ENCODE peak calls at places on chromosome 7, in ten cellular contexts. H, T, B, F, R, I, S, U, Z and Y are unnamed samples.

GRCh38 chr7:130854481-130854880 is 120.5 kb upstream of the KLF14 start:
- DNase-seq in S (no peak), I (no peak), F (no peak), Z (no peak), R (no peak), U (no peak), T (no peak), H (no peak), B (no peak), Y (no peak)

GRCh38 chr7:30932562-30932961 is 20.9 kb downstream of the AQP1 start:
- DNase-seq in S (no peak), R (no peak), Z (no peak), B (no peak), H (no peak), U (no peak), T (no peak), F (no peak), I (no peak), Y (no peak)

GRCh38 chr7:99618726-99619125 is 2.0 kb downstream of the ZSCAN25 start:
- DNase-seq in S (no peak), I (peak), H (no peak), U (no peak), F (no peak), B (peak), R (no peak), Z (no peak), T (peak), Y (peak)

GRCh38 chr7:146510088-146510680 is 393.6 kb downstream of the CNTNAP2 start:
- DNase-seq in S (no peak), R (no peak), U (no peak), B (no peak), Z (no peak), H (no peak), F (no peak), I (no peak), T (no peak), Y (no peak)

GRCh38 chr7:71350680-71351079 is 218.7 kb downstream of the GALNT17 start:
- DNase-seq in U (no peak), F (no peak), R (no peak), I (no peak), Z (no peak), T (no peak), B (no peak), H (no peak), S (no peak), Y (no peak)

GRCh38 chr7:92645114-92645497 is 54.9 kb upstream of the FAM133B start:
- DNase-seq in U (no peak), I (no peak), F (no peak), Z (no peak), S (no peak), H (no peak), T (no peak), B (no peak), R (no peak), Y (no peak)

GRCh38 chr7:42236266-42237161 is 495 bp downstream of the GLI3 start:
- DNase-seq in B (peak), T (peak), S (no peak), R (no peak), F (peak), Z (peak), U (no peak), I (peak), H (no peak), Y (peak)

GRCh38 chr7:128076831-128077271 is 45.6 kb upstream of the LRRC4 start:
- DNase-seq in F (peak), U (no peak), T (no peak), H (no peak), Z (peak), I (no peak), B (no peak), S (no peak), R (no peak), Y (no peak)

GRCh38 chr7:137772748-137773147 is 74.0 kb downstream of the DGKI start:
- DNase-seq in I (peak), H (no peak), R (no peak), B (no peak), S (no peak), Z (no peak), F (no peak), U (no peak), T (peak), Y (peak)

GRCh38 chr7:106417273-106417902 is 132.6 kb upstream of the NAMPT start:
- DNase-seq in S (no peak), T (peak), H (no peak), U (no peak), B (peak), R (no peak), Z (no peak), F (no peak), I (no peak), Y (peak)

GRCh38 chr7:88169717-88170320 is 50.0 kb downstream of the SRI start:
- DNase-seq in I (peak), B (peak), F (no peak), H (no peak), T (peak), Z (no peak), S (no peak), R (no peak), U (no peak), Y (peak)

GRCh38 chr7:128021361-128021760 is 9.9 kb downstream of the LRRC4 start:
- DNase-seq in R (no peak), T (peak), S (no peak), F (no peak), U (no peak), I (peak), H (no peak), B (no peak), Z (no peak), Y (peak)

GRCh38 chr7:128113839-128114238 is 82.6 kb upstream of the LRRC4 start:
- DNase-seq in F (no peak), H (no peak), U (no peak), Z (no peak), T (no peak), R (no peak), B (no peak), S (no peak), I (no peak), Y (no peak)

GRCh38 chr7:117283371-117283770 is 39.5 kb downstream of the WNT2 start:
- DNase-seq in B (no peak), T (no peak), S (no peak), Z (no peak), R (peak), H (no peak), U (no peak), F (no peak), I (peak), Y (peak)

GRCh38 chr7:105932835-105933477 is 30.1 kb upstream of the CDHR3 start:
- DNase-seq in F (no peak), H (no peak), R (peak), S (no peak), Z (no peak), I (peak), B (no peak), T (peak), U (no peak), Y (peak)

GRCh38 chr7:139328375-139328774 is 12.8 kb upstream of the FMC1 start:
- DNase-seq in U (no peak), H (no peak), S (no peak), B (peak), R (peak), T (peak), F (no peak), I (peak), Z (no peak), Y (peak)

GRCh38 chr7:157831901-157832810 is 495.4 kb downstream of the DNAJB6 start:
- DNase-seq in T (no peak), I (no peak), F (no peak), H (no peak), U (no peak), B (no peak), S (no peak), Z (no peak), R (no peak), Y (no peak)

GRCh38 chr7:87933953-87934698 is at the start of gene ADAM22:
- DNase-seq in B (peak), T (no peak), I (peak), Z (peak), R (peak), S (peak), H (peak), U (peak), F (peak), Y (peak)

GRCh38 chr7:116490351-116490750 is 9.2 kb upstream of the CAV2 start:
- DNase-seq in Z (no peak), F (no peak), R (no peak), H (no peak), I (no peak), S (no peak), T (no peak), U (no peak), B (no peak), Y (no peak)

GRCh38 chr7:106460792-106461254 is 176.0 kb upstream of the NAMPT start:
- DNase-seq in B (no peak), T (no peak), H (no peak), Z (no peak), S (no peak), F (no peak), I (peak), U (no peak), R (no peak), Y (no peak)

GRCh38 chr7:34036972-34037792 is 131.8 kb downstream of the BMPER start:
- DNase-seq in F (no peak), R (no peak), I (no peak), S (no peak), B (peak), T (peak), H (no peak), U (no peak), Z (no peak), Y (no peak)

GRCh38 chr7:30102281-30102680 is 32.5 kb upstream of the MTURN start:
- DNase-seq in B (no peak), R (no peak), S (no peak), H (no peak), Z (no peak), U (no peak), I (no peak), T (no peak), F (no peak), Y (no peak)

GRCh38 chr7:155533120-155533826 is 13.1 kb downstream of the CNPY1 start:
- DNase-seq in F (no peak), H (no peak), R (no peak), B (no peak), T (no peak), S (no peak), Z (no peak), I (no peak), U (no peak), Y (no peak)

GRCh38 chr7:29968683-29969457 is 20.7 kb downstream of the SCRN1 start:
- DNase-seq in R (peak), B (no peak), F (no peak), H (no peak), T (peak), Z (no peak), U (no peak), I (peak), S (no peak), Y (peak)

GRCh38 chr7:153247926-153248325 is 488.4 kb downstream of the ACTR3B start:
- DNase-seq in I (no peak), H (no peak), S (no peak), F (no peak), B (no peak), Z (no peak), R (no peak), T (no peak), U (no peak), Y (no peak)

GRCh38 chr7:149849174-149849573 is 11.0 kb downstream of the ZNF862 start:
- DNase-seq in S (no peak), I (no peak), T (no peak), B (no peak), R (no peak), U (no peak), H (no peak), Z (no peak), F (no peak), Y (no peak)